ENCODE peak calls at places on chromosome 2, in four cellular contexts. One of them, this sample, is unnamed.

GRCh38 chr2:240436626-240437180 is 1.2 kb downstream of the GPC1 start:
- DNase-seq in mesothelial cell of epicardium: no peak
- DNase-seq in cardiac muscle cell: peak; percentile 44
- DNase-seq in Peyer's patch: peak; percentile 47
- DNase-seq in this sample: no peak

GRCh38 chr2:207330912-207331311 is 165.2 kb upstream of the KLF7 start:
- DNase-seq in cardiac muscle cell: no peak
- DNase-seq in mesothelial cell of epicardium: no peak
- DNase-seq in Peyer's patch: no peak
- DNase-seq in this sample: no peak

GRCh38 chr2:20224716-20225293 is at the start of gene SDC1:
- DNase-seq in Peyer's patch: no peak
- DNase-seq in mesothelial cell of epicardium: peak; percentile 72
- DNase-seq in cardiac muscle cell: peak; percentile 80
- DNase-seq in this sample: no peak

GRCh38 chr2:151380617-151381235 is 23.3 kb downstream of the TNFAIP6 start:
- DNase-seq in cardiac muscle cell: no peak
- DNase-seq in mesothelial cell of epicardium: no peak
- DNase-seq in Peyer's patch: no peak
- DNase-seq in this sample: no peak

GRCh38 chr2:218418717-218419458 is at the start of gene VIL1:
- DNase-seq in Peyer's patch: peak; percentile 92
- DNase-seq in mesothelial cell of epicardium: no peak
- DNase-seq in cardiac muscle cell: no peak
- DNase-seq in this sample: no peak

GRCh38 chr2:32735370-32735769 is 107.5 kb downstream of the TTC27 start:
- DNase-seq in cardiac muscle cell: no peak
- DNase-seq in mesothelial cell of epicardium: no peak
- DNase-seq in Peyer's patch: no peak
- DNase-seq in this sample: no peak

GRCh38 chr2:175002547-175003274 is 2.5 kb downstream of the CHN1 start:
- DNase-seq in mesothelial cell of epicardium: no peak
- DNase-seq in cardiac muscle cell: no peak
- DNase-seq in Peyer's patch: no peak
- DNase-seq in this sample: no peak

GRCh38 chr2:45836316-45836715 is 184.8 kb downstream of the PRKCE start:
- DNase-seq in cardiac muscle cell: no peak
- DNase-seq in mesothelial cell of epicardium: no peak
- DNase-seq in Peyer's patch: no peak
- DNase-seq in this sample: no peak

GRCh38 chr2:6526093-6526824 is 339.4 kb downstream of the CMPK2 start:
- DNase-seq in mesothelial cell of epicardium: no peak
- DNase-seq in Peyer's patch: no peak
- DNase-seq in cardiac muscle cell: peak; percentile 65
- DNase-seq in this sample: no peak

GRCh38 chr2:120952318-120952717 is 216.7 kb downstream of the GLI2 start:
- DNase-seq in cardiac muscle cell: no peak
- DNase-seq in Peyer's patch: no peak
- DNase-seq in mesothelial cell of epicardium: no peak
- DNase-seq in this sample: no peak

GRCh38 chr2:30115141-30115980 is 31.4 kb upstream of the YPEL5 start:
- DNase-seq in mesothelial cell of epicardium: peak; percentile 79
- DNase-seq in cardiac muscle cell: peak; percentile 85
- DNase-seq in Peyer's patch: peak; percentile 81
- DNase-seq in this sample: peak; percentile 82
- TF ChIP-seq CTCF in mesothelial cell of epicardium: peak; percentile 89
- TF ChIP-seq CTCF in cardiac muscle cell: peak; percentile 98
- TF ChIP-seq CTCF in Peyer's patch: peak; percentile 92
- TF ChIP-seq CTCF in this sample: peak; percentile 94

GRCh38 chr2:99554238-99554637 is 64.4 kb upstream of the REV1 start:
- DNase-seq in mesothelial cell of epicardium: no peak
- DNase-seq in Peyer's patch: no peak
- DNase-seq in cardiac muscle cell: peak; percentile 13
- DNase-seq in this sample: no peak
- TF ChIP-seq CTCF in mesothelial cell of epicardium: no peak
- TF ChIP-seq CTCF in Peyer's patch: no peak
- TF ChIP-seq CTCF in cardiac muscle cell: peak; percentile 13
- TF ChIP-seq CTCF in this sample: peak; percentile 44

DNA sequence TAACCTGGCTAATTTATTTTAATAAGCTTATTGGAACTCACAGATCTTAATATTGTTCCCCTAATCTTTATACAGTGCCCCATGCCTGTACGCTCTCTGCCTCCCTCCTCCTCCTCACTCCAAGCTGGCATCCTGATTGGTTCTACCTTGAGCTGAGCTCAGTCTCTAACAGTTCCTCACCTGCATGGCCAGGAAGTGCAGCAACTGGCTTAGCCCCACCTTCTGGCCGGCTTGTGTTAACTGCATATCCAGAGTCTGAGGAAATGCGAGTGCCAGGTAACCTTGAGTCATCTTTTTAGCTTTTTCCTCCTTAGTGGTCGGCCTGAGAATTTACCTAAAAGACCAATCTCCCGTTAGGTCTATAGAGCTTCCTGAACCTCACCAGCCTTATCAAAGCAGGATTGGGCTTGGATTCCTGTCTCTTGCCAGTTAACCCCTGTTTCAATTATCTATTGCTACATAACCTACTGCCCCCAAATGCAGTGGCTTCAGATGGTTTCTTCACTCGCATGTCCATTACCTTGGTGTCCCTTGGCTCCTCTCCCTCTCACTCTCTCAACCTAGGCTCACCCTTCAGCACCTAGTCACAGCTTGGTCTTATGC is 89.5 kb upstream of the STK39 start:
- DNase-seq in Peyer's patch: peak; percentile 75
- DNase-seq in cardiac muscle cell: peak; percentile 57
- DNase-seq in mesothelial cell of epicardium: no peak
- DNase-seq in this sample: no peak
- TF ChIP-seq CTCF in Peyer's patch: peak; percentile 86
- TF ChIP-seq CTCF in cardiac muscle cell: peak; percentile 26
- TF ChIP-seq CTCF in mesothelial cell of epicardium: no peak
- TF ChIP-seq CTCF in this sample: peak; percentile 33

DNA sequence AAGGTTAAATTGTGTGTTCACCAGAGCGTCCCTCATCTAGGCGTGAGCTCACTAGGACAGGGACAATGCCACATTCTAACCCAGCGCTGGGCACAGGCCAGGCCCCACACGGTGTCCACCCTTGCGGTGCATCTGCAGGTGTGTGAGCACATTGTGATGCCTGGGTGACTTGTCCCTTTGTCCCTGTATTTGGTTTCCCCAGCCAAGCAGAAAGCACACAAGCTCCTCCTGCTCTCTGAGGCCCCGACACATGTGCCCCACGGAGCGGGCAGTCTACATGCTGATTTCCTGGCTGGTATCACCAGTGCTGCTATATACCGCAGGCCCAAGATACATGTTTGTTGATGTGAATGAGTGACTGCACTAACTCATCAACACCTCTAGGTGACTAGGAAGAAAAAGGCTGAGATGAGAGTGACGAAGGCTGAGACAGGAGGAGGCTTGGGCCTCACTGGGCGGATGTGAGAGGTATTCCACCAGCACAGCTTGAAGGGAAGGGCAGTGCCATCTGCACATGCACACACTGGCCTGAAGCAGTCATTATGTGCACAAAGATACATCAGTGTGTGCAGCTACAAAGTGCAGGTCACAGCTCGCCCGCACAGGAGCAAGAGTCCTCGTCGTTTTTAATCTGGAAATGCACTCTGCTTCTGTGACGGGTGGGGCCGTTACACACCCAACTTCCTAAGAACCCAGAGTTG is 205.9 kb downstream of the EIPR1 start:
- DNase-seq in Peyer's patch: peak; percentile 19
- DNase-seq in mesothelial cell of epicardium: no peak
- DNase-seq in cardiac muscle cell: no peak
- DNase-seq in this sample: no peak
- TF ChIP-seq CTCF in Peyer's patch: no peak
- TF ChIP-seq CTCF in mesothelial cell of epicardium: no peak
- TF ChIP-seq CTCF in cardiac muscle cell: no peak
- TF ChIP-seq CTCF in this sample: no peak

DNA sequence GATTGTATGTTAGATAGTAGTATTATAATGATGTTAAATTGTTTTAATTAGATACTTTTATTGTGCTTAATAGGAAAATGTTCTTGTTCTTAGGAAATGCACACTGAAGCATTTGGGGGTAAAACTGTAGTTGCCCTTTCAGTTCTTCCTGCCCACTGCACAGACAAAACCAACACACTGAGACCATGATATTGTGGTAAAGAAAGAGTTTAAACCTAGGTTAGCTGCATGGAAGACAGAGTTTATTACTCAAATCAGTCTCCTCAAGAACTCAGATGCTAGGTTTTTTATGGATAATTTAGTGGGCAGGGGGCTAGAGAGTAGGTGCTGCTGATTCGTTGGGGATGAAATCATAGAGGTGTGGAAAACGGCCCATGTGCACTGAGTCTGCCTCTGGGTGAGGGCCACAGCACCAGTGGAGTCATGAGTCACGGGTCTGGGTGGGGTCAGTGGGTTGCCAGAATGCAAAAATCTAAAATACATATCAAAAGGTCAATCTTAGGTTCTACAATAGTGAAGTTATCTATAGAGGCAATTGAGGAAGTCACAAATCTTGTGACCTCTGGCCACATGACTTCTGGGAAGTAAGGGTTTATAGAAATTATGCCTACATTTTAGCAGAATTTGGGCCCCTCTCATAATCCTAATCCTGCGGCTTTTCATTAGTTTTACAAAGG is 283.4 kb upstream of the FBXO11 start:
- DNase-seq in cardiac muscle cell: no peak
- DNase-seq in mesothelial cell of epicardium: no peak
- DNase-seq in Peyer's patch: no peak
- DNase-seq in this sample: no peak
- TF ChIP-seq CTCF in cardiac muscle cell: no peak
- TF ChIP-seq CTCF in mesothelial cell of epicardium: no peak
- TF ChIP-seq CTCF in Peyer's patch: no peak
- TF ChIP-seq CTCF in this sample: no peak

GRCh38 chr2:39530423-39530866 is 93.4 kb upstream of the MAP4K3 start:
- DNase-seq in mesothelial cell of epicardium: no peak
- DNase-seq in Peyer's patch: no peak
- DNase-seq in cardiac muscle cell: no peak
- DNase-seq in this sample: no peak
- TF ChIP-seq CTCF in mesothelial cell of epicardium: no peak
- TF ChIP-seq CTCF in Peyer's patch: no peak
- TF ChIP-seq CTCF in cardiac muscle cell: no peak
- TF ChIP-seq CTCF in this sample: no peak

This sample was measured in type B pancreatic cell.